ENCODE peak calls at places on chromosomes 3 and 15, in nine cellular contexts. S is tibial artery, W is psoas muscle, E is GM12864, J is AG04450, K is cardiac fibroblast, N is BJ, I is lower leg skin, C is kidney epithelial cell. V is an unnamed sample.

GRCh38 chr15:96347181-96348111 is 16.9 kb downstream of the NR2F2 start:
- DNase-seq in S (peak; percentile 84), W (peak; percentile 54), K (peak; percentile 76), N (no peak), J (no peak), C (no peak), E (no peak), I (peak; percentile 85), V (no peak)

GRCh38 chr3:107798381-107798780 is 275.6 kb downstream of the BBX start:
- DNase-seq in J (no peak), S (no peak), N (no peak), I (no peak), K (peak; percentile 61), C (no peak), W (no peak), E (no peak), V (no peak)

GRCh38 chr3:52317601-52318000 is 1.5 kb downstream of the DNAH1 start:
- DNase-seq in J (no peak), K (peak; percentile 39), W (peak; percentile 81), I (no peak), C (no peak), E (no peak), N (no peak), S (no peak), V (peak; percentile 75)

GRCh38 chr3:155946178-155946577 is 75.7 kb downstream of the GMPS start:
- DNase-seq in E (no peak), C (peak; percentile 51), S (no peak), W (no peak), J (peak; percentile 66), N (peak; percentile 53), I (no peak), K (peak; percentile 90), V (peak; percentile 79)

GRCh38 chr3:67964596-67964995 is 310.2 kb upstream of the SUCLG2 start:
- DNase-seq in S (no peak), W (no peak), C (no peak), K (no peak), J (no peak), N (no peak), E (no peak), I (no peak), V (no peak)

GRCh38 chr3:134449277-134449676 is 36.5 kb downstream of the ANAPC13 start:
- DNase-seq in S (peak; percentile 72), J (no peak), N (no peak), E (no peak), I (no peak), W (no peak), C (no peak), K (peak; percentile 75), V (peak; percentile 61)

GRCh38 chr3:145623349-145623748 is 537.6 kb downstream of the PLOD2 start:
- DNase-seq in S (no peak), I (no peak), N (no peak), E (no peak), C (no peak), K (no peak), W (no peak), J (no peak), V (peak; percentile 16)

GRCh38 chr3:54831091-54831490 is 96.8 kb downstream of the LRTM1 start:
- DNase-seq in W (no peak), N (no peak), I (no peak), K (no peak), J (no peak), S (no peak), E (no peak), C (no peak), V (no peak)

GRCh38 chr3:107956991-107957467 is 133.8 kb downstream of the CD47 start:
- DNase-seq in C (no peak), J (no peak), K (peak; percentile 73), W (peak; percentile 86), E (no peak), N (peak; percentile 71), S (peak; percentile 95), I (peak; percentile 95), V (peak; percentile 78)

GRCh38 chr3:96915465-96915864 is 101.1 kb downstream of the EPHA6 start:
- DNase-seq in S (no peak), N (no peak), W (no peak), K (no peak), C (no peak), J (no peak), E (no peak), I (no peak), V (no peak)

GRCh38 chr3:53269888-53270880 is 14.4 kb upstream of the TKT start:
- DNase-seq in I (peak; percentile 94), N (peak; percentile 94), K (peak; percentile 98), S (peak; percentile 97), E (no peak), J (peak; percentile 89), C (peak; percentile 94), W (peak; percentile 88), V (peak; percentile 97)

GRCh38 chr15:50562735-50563640 is 16.5 kb upstream of the USP50 start:
- DNase-seq in J (no peak), N (no peak), W (no peak), S (no peak), C (no peak), I (no peak), E (no peak), K (peak; percentile 16), V (no peak)

GRCh38 chr3:72319202-72320095 is 528.8 kb downstream of the SHQ1 start:
- DNase-seq in E (no peak), C (no peak), J (no peak), N (no peak), S (no peak), I (no peak), W (no peak), K (peak; percentile 61), V (peak; percentile 65)

GRCh38 chr15:58249646-58250312 is 111.6 kb downstream of the AQP9 start:
- DNase-seq in I (no peak), K (no peak), C (no peak), N (no peak), W (no peak), J (no peak), S (no peak), E (no peak), V (no peak)

GRCh38 chr3:59451800-59452741 is 402.2 kb upstream of the CFAP20DC start:
- DNase-seq in C (no peak), K (no peak), N (no peak), J (no peak), I (no peak), E (no peak), W (no peak), S (no peak), V (no peak)

DNA sequence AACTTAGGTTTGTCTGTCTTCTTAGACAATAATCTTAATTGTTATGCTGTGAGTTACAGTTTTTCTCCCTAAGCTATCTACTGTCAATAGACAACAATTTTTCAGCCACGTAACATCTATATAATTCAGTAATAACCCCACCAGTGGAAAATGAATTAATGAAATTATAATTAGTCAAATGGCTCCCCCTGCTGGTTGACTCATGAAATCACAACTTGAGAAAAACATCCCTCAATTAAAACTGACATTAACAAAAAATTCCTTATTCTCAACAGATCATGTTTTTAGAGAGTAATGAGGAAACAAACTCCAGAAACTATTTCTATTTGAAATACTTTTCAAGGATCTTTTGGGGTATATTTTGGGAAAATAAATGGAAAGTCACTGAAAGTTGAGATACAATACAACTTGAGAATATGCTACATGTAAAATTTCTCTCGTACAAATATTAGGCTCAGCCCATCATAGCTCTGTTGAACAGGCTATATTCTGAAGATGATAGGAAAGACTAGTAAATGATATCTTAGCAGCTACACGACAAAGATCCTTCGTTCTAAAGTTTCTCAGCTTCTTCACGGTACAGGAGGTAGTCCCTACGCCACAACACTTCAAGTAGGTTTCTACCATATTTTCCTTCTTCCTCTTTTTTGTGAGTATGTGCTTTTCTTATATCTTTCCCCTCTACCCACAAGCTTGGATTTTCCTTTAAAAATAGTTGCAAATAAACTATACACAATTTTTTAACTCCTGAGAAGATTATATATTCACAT is 20.7 kb downstream of the PPP1R2 start:
- DNase-seq in S (no peak), E (no peak), I (no peak), K (peak; percentile 59), J (no peak), C (no peak), N (no peak), W (no peak), V (peak; percentile 57)
- H3K4me3 ChIP-seq in S (no peak overlapping the region), E (no peak overlapping the region), I (no peak overlapping the region), K (no peak overlapping the region), J (no peak overlapping the region), C (no peak overlapping the region), N (no peak overlapping the region), W (no peak overlapping the region), V (no peak overlapping the region)

DNA sequence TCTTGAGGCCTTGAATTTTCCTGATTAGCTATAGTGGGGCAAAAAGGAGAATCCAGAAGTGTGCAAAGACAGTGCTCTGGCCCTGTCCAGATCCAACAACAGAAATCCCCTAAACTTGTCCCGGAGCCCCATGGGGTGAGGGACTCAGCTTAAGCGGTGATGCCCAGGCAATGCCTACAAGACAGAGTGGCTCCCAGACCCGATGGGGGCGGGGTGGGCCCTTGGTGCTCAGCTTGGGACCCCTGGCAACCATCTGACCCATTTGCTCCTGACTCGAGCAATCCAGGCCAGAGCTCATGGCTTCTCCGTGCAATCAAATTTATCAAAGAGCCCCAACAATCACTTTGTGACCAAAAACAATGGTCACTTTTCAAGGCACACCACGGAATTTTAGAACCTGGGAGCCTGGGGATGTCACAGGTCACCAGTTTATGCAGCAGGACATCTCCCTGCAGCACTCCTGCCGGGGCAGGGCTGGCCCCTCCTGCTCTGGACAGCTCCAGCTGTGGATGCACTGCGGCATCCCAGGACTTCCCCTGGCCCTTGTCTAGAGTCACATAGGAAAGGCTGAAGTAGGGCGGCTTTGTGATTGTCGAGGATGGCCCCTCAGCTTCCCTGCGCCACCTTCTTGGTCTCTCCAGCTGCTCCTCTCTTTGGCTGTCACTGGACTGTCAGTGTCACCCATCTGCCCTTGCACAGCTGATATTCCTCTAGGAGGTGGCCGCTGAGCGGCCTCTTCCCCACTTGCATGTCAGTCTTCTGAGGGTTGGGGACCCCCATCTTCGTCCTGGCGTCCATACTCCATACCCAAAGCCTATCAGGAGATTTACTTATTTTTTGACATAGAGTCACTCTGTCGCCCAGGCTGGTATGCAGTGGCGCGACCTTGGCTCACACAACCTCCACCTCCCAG is 28.4 kb downstream of the RGMA start:
- DNase-seq in N (no peak), C (no peak), E (no peak), S (no peak), W (peak; percentile 42), J (no peak), K (no peak), I (no peak), V (no peak)
- TF ChIP-seq CTCF in N (no peak), C (no peak), E (no peak), S (no peak), W (no peak), J (no peak), K (no peak), I (no peak), V (no peak)

DNA sequence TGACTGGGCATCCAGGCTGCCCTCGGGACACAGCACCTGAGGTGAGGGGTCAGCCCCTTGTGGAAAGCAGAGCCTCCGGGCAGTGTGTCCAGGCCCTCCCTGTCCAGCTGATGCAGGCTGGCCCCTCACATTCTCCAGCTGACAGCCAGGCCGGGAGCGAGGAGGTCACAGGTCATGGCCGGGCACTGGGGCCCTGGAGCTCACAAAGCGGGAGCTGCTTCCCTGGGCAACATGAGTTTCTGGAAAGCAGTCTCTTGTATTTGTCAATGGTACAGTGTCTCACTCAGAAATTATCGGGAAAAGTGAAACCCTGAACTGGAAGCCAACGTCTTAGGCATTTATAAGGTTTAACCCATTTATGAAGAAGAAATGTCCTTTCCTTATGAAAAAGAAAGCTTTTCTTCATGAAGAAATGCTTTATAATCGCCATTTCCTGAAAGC is 118.5 kb downstream of the OPA1 start:
- DNase-seq in W (no peak), I (no peak), E (no peak), C (no peak), J (no peak), K (no peak), S (no peak), N (no peak), V (no peak)
- H3K4me3 ChIP-seq in W (no peak overlapping the region), I (no peak overlapping the region), E (no peak overlapping the region), C (no peak overlapping the region), J (no peak overlapping the region), K (no peak overlapping the region), S (no peak overlapping the region), N (no peak overlapping the region), V (no peak overlapping the region)

GRCh38 chr3:56999547-56999946 is 60.9 kb upstream of the SPATA12 start:
- DNase-seq in I (no peak), C (no peak), J (no peak), N (no peak), K (no peak), E (no peak), S (no peak), W (no peak), V (no peak)
- TF ChIP-seq CTCF in I (no peak), C (no peak), J (no peak), N (no peak), K (no peak), E (no peak), S (no peak), W (no peak), V (no peak)